ENCODE peak calls at places on chromosomes 13 and 19, in seven cellular contexts. One of them, this sample, is unnamed.

GRCh38 chr13:36385471-36385870 is 39.3 kb upstream of the SPART start:
- DNase-seq in GM12878: no peak
- DNase-seq in H1: no peak
- DNase-seq in HepG2: no peak
- DNase-seq in SK-N-SH: no peak
- DNase-seq in K562: no peak
- DNase-seq in HCT116: no peak
- DNase-seq in this sample: no peak

GRCh38 chr13:47904891-47905290 is 96.2 kb downstream of the SUCLA2 start:
- DNase-seq in GM12878: no peak
- DNase-seq in H1: no peak
- DNase-seq in HepG2: no peak
- DNase-seq in SK-N-SH: no peak
- DNase-seq in K562: no peak
- DNase-seq in HCT116: no peak
- DNase-seq in this sample: no peak

GRCh38 chr13:44223785-44224432 is 149.7 kb upstream of the SERP2 start:
- DNase-seq in GM12878: no peak
- DNase-seq in H1: no peak
- DNase-seq in HepG2: no peak
- DNase-seq in SK-N-SH: no peak
- DNase-seq in K562: no peak
- DNase-seq in HCT116: no peak
- DNase-seq in this sample: no peak

GRCh38 chr13:80012281-80012680 is 328.6 kb downstream of the SPRY2 start:
- DNase-seq in GM12878: no peak
- DNase-seq in H1: no peak
- DNase-seq in HepG2: no peak
- DNase-seq in SK-N-SH: no peak
- DNase-seq in K562: no peak
- DNase-seq in HCT116: no peak
- DNase-seq in this sample: no peak

GRCh38 chr13:48860369-48860768 is 115.3 kb upstream of the FNDC3A start:
- DNase-seq in GM12878: no peak
- DNase-seq in H1: no peak
- DNase-seq in HepG2: no peak
- DNase-seq in SK-N-SH: no peak
- DNase-seq in K562: no peak
- DNase-seq in HCT116: no peak
- DNase-seq in this sample: no peak

GRCh38 chr19:52734340-52734892 is 428 bp downstream of the ZNF611 start:
- DNase-seq in GM12878: no peak
- DNase-seq in H1: no peak
- DNase-seq in HepG2: no peak
- DNase-seq in SK-N-SH: peak
- DNase-seq in K562: peak
- DNase-seq in HCT116: no peak
- DNase-seq in this sample: no peak

GRCh38 chr13:95352486-95352885 is 51.2 kb upstream of the ABCC4 start:
- DNase-seq in GM12878: no peak
- DNase-seq in H1: no peak
- DNase-seq in HepG2: no peak
- DNase-seq in SK-N-SH: no peak
- DNase-seq in K562: no peak
- DNase-seq in HCT116: no peak
- DNase-seq in this sample: no peak

GRCh38 chr19:56748443-56748842 is 76.9 kb upstream of the ZNF835 start:
- DNase-seq in GM12878: no peak
- DNase-seq in H1: no peak
- DNase-seq in HepG2: peak
- DNase-seq in SK-N-SH: peak
- DNase-seq in K562: no peak
- DNase-seq in HCT116: no peak
- DNase-seq in this sample: no peak

GRCh38 chr13:53240316-53240715 is 211.7 kb downstream of the OLFM4 start:
- DNase-seq in GM12878: no peak
- DNase-seq in H1: no peak
- DNase-seq in HepG2: no peak
- DNase-seq in SK-N-SH: no peak
- DNase-seq in K562: no peak
- DNase-seq in HCT116: no peak
- DNase-seq in this sample: no peak

GRCh38 chr13:113123226-113124150 is 889 bp downstream of the F10 start:
- DNase-seq in GM12878: no peak
- DNase-seq in H1: no peak
- DNase-seq in HepG2: peak
- DNase-seq in SK-N-SH: peak
- DNase-seq in K562: peak
- DNase-seq in HCT116: no peak
- DNase-seq in this sample: no peak

GRCh38 chr19:1871630-1872029 is 8.3 kb upstream of the KLF16 start:
- DNase-seq in GM12878: no peak
- DNase-seq in H1: no peak
- DNase-seq in HepG2: no peak
- DNase-seq in SK-N-SH: no peak
- DNase-seq in K562: no peak
- DNase-seq in HCT116: no peak
- DNase-seq in this sample: no peak

GRCh38 chr19:58538257-58539168 is 5.4 kb upstream of the TRIM28 start:
- DNase-seq in GM12878: no peak
- DNase-seq in H1: no peak
- DNase-seq in HepG2: no peak
- DNase-seq in SK-N-SH: no peak
- DNase-seq in K562: no peak
- DNase-seq in HCT116: no peak
- DNase-seq in this sample: no peak

GRCh38 chr13:20461860-20462532 is 63.7 kb downstream of the CRYL1 start:
- DNase-seq in GM12878: no peak
- DNase-seq in H1: no peak
- DNase-seq in HepG2: no peak
- DNase-seq in SK-N-SH: no peak
- DNase-seq in K562: no peak
- DNase-seq in HCT116: no peak
- DNase-seq in this sample: no peak

GRCh38 chr19:287381-287871 is 3.8 kb downstream of the PLPP2 start:
- DNase-seq in GM12878: no peak
- DNase-seq in H1: no peak
- DNase-seq in HepG2: no peak
- DNase-seq in SK-N-SH: no peak
- DNase-seq in K562: no peak
- DNase-seq in HCT116: no peak
- DNase-seq in this sample: no peak

GRCh38 chr13:35994131-35994966 is 136.8 kb downstream of the DCLK1 start:
- DNase-seq in GM12878: no peak
- DNase-seq in H1: no peak
- DNase-seq in HepG2: no peak
- DNase-seq in SK-N-SH: no peak
- DNase-seq in K562: no peak
- DNase-seq in HCT116: no peak
- DNase-seq in this sample: no peak

GRCh38 chr19:18671303-18672043 is 12.0 kb upstream of the CRTC1 start:
- DNase-seq in GM12878: no peak
- DNase-seq in H1: no peak
- DNase-seq in HepG2: no peak
- DNase-seq in SK-N-SH: no peak
- DNase-seq in K562: no peak
- DNase-seq in HCT116: no peak
- DNase-seq in this sample: no peak

GRCh38 chr19:18674616-18675015 is 8.9 kb upstream of the CRTC1 start:
- DNase-seq in GM12878: no peak
- DNase-seq in H1: no peak
- DNase-seq in HepG2: no peak
- DNase-seq in SK-N-SH: peak
- DNase-seq in K562: no peak
- DNase-seq in HCT116: no peak
- DNase-seq in this sample: no peak

GRCh38 chr19:18672044-18672451 is 11.4 kb upstream of the CRTC1 start:
- DNase-seq in GM12878: no peak
- DNase-seq in H1: no peak
- DNase-seq in HepG2: no peak
- DNase-seq in SK-N-SH: no peak
- DNase-seq in K562: no peak
- DNase-seq in HCT116: no peak
- DNase-seq in this sample: no peak

GRCh38 chr19:18670313-18670712 is 13.2 kb upstream of the CRTC1 start:
- DNase-seq in GM12878: no peak
- DNase-seq in H1: no peak
- DNase-seq in HepG2: no peak
- DNase-seq in SK-N-SH: peak
- DNase-seq in K562: no peak
- DNase-seq in HCT116: no peak
- DNase-seq in this sample: no peak

GRCh38 chr19:18672606-18673337 is 10.7 kb upstream of the CRTC1 start:
- DNase-seq in GM12878: no peak
- DNase-seq in H1: no peak
- DNase-seq in HepG2: no peak
- DNase-seq in SK-N-SH: no peak
- DNase-seq in K562: no peak
- DNase-seq in HCT116: no peak
- DNase-seq in this sample: peak
- TF ChIP-seq JUND in GM12878: no peak
- TF ChIP-seq JUND in H1: no peak
- TF ChIP-seq JUND in HepG2: no peak
- TF ChIP-seq JUND in SK-N-SH: no peak
- TF ChIP-seq JUND in K562: no peak
- TF ChIP-seq JUND in HCT116: no peak
- TF ChIP-seq JUND in this sample: no peak

GRCh38 chr19:55173186-55173716 is 6.8 kb upstream of the DNAAF3 start:
- DNase-seq in GM12878: no peak
- DNase-seq in H1: no peak
- DNase-seq in HepG2: no peak
- DNase-seq in SK-N-SH: no peak
- DNase-seq in K562: no peak
- DNase-seq in HCT116: no peak
- DNase-seq in this sample: no peak

GRCh38 chr19:55169136-55169535 is 2.7 kb upstream of the DNAAF3 start:
- DNase-seq in GM12878: no peak
- DNase-seq in H1: no peak
- DNase-seq in HepG2: no peak
- DNase-seq in SK-N-SH: no peak
- DNase-seq in K562: no peak
- DNase-seq in HCT116: no peak
- DNase-seq in this sample: no peak

GRCh38 chr19:55172741-55173140 is 6.3 kb upstream of the DNAAF3 start:
- DNase-seq in GM12878: no peak
- DNase-seq in H1: no peak
- DNase-seq in HepG2: no peak
- DNase-seq in SK-N-SH: no peak
- DNase-seq in K562: no peak
- DNase-seq in HCT116: no peak
- DNase-seq in this sample: no peak

GRCh38 chr19:55173717-55174409 is 6.2 kb downstream of the SYT5 start:
- DNase-seq in GM12878: no peak
- DNase-seq in H1: no peak
- DNase-seq in HepG2: peak
- DNase-seq in SK-N-SH: peak
- DNase-seq in K562: peak
- DNase-seq in HCT116: peak
- DNase-seq in this sample: peak

DNA sequence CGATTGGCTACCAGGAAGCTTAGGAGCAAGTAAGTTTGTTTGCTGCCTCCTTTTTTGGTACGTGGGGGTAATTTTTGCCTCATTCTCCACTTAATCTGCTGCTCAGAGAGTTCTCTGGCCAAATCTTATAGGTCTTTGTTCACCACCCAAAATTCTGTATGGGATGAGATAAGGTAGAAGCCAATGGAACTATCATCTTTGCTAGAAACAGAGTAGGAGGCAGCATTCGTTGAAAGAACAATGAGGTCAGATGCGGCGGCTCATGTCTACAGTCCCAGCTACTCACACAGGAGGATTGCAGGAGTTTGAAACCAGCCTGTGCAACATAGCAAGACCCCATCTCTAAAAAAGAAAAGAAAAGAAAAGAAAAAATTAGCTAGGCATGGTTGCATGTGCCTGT is 5.0 kb upstream of the DNAAF3 start:
- DNase-seq in GM12878: no peak
- DNase-seq in H1: no peak
- DNase-seq in HepG2: no peak
- DNase-seq in SK-N-SH: no peak
- DNase-seq in K562: no peak
- DNase-seq in HCT116: no peak
- DNase-seq in this sample: no peak
- TF ChIP-seq JUND in GM12878: no peak
- TF ChIP-seq JUND in H1: no peak
- TF ChIP-seq JUND in HepG2: no peak
- TF ChIP-seq JUND in SK-N-SH: no peak
- TF ChIP-seq JUND in K562: no peak
- TF ChIP-seq JUND in HCT116: no peak
- TF ChIP-seq JUND in this sample: no peak

GRCh38 chr19:28042516-28042915 is 1170.4 kb downstream of the UQCRFS1 start:
- DNase-seq in GM12878: no peak
- DNase-seq in H1: no peak
- DNase-seq in HepG2: no peak
- DNase-seq in SK-N-SH: no peak
- DNase-seq in K562: no peak
- DNase-seq in HCT116: no peak
- DNase-seq in this sample: no peak

GRCh38 chr19:28037186-28037585 is 1175.8 kb downstream of the UQCRFS1 start:
- DNase-seq in GM12878: no peak
- DNase-seq in H1: no peak
- DNase-seq in HepG2: no peak
- DNase-seq in SK-N-SH: no peak
- DNase-seq in K562: no peak
- DNase-seq in HCT116: no peak
- DNase-seq in this sample: no peak

GRCh38 chr19:28045621-28046020 is 1167.3 kb downstream of the UQCRFS1 start:
- DNase-seq in GM12878: no peak
- DNase-seq in H1: no peak
- DNase-seq in HepG2: no peak
- DNase-seq in SK-N-SH: no peak
- DNase-seq in K562: no peak
- DNase-seq in HCT116: no peak
- DNase-seq in this sample: no peak

GRCh38 chr19:28044477-28044876 is 1168.5 kb downstream of the UQCRFS1 start:
- DNase-seq in GM12878: no peak
- DNase-seq in H1: no peak
- DNase-seq in HepG2: no peak
- DNase-seq in SK-N-SH: no peak
- DNase-seq in K562: no peak
- DNase-seq in HCT116: no peak
- DNase-seq in this sample: no peak

GRCh38 chr19:28039677-28040381 is 1173.1 kb downstream of the UQCRFS1 start:
- DNase-seq in GM12878: no peak
- DNase-seq in H1: no peak
- DNase-seq in HepG2: no peak
- DNase-seq in SK-N-SH: no peak
- DNase-seq in K562: no peak
- DNase-seq in HCT116: no peak
- DNase-seq in this sample: no peak
- TF ChIP-seq JUND in GM12878: no peak
- TF ChIP-seq JUND in H1: no peak
- TF ChIP-seq JUND in HepG2: no peak
- TF ChIP-seq JUND in SK-N-SH: no peak
- TF ChIP-seq JUND in K562: no peak
- TF ChIP-seq JUND in HCT116: no peak
- TF ChIP-seq JUND in this sample: no peak

GRCh38 chr13:111531505-111531904 is 211.1 kb downstream of the TEX29 start:
- DNase-seq in GM12878: no peak
- DNase-seq in H1: no peak
- DNase-seq in HepG2: no peak
- DNase-seq in SK-N-SH: no peak
- DNase-seq in K562: no peak
- DNase-seq in HCT116: peak
- DNase-seq in this sample: peak
- TF ChIP-seq JUND in GM12878: no peak
- TF ChIP-seq JUND in H1: no peak
- TF ChIP-seq JUND in HepG2: no peak
- TF ChIP-seq JUND in SK-N-SH: no peak
- TF ChIP-seq JUND in K562: no peak
- TF ChIP-seq JUND in HCT116: no peak
- TF ChIP-seq JUND in this sample: no peak